ENCODE peak calls at places on chromosomes 11 and 22, in six cellular contexts. One of them, this sample, is unnamed.

GRCh38 chr11:86183694-86184093 is 60.9 kb upstream of the EED start:
- DNase-seq in upper lobe of right lung: no peak
- DNase-seq in iPS DF 19.7: no peak
- DNase-seq in stimulated activated CD4-positive, alpha-beta T cell treated with anti-CD3 and anti-CD28 coated beads, Interleukin-12 subunit alpha, Interleukin-12 subunit beta, amount 100 ng/mL, for 48 hours: peak; percentile 34
- DNase-seq in astrocyte of the hippocampus: peak; percentile 41
- DNase-seq in hippocampal formation: no peak
- DNase-seq in this sample: no peak

GRCh38 chr11:65651589-65652510 is 10.9 kb downstream of the RELA start:
- DNase-seq in upper lobe of right lung: peak; percentile 77
- DNase-seq in iPS DF 19.7: no peak
- DNase-seq in stimulated activated CD4-positive, alpha-beta T cell treated with anti-CD3 and anti-CD28 coated beads, Interleukin-12 subunit alpha, Interleukin-12 subunit beta, amount 100 ng/mL, for 48 hours: no peak
- DNase-seq in astrocyte of the hippocampus: peak; percentile 29
- DNase-seq in hippocampal formation: no peak
- DNase-seq in this sample: no peak

GRCh38 chr22:22700631-22701030 is 56.2 kb downstream of the GGTLC2 start:
- DNase-seq in upper lobe of right lung: no peak
- DNase-seq in iPS DF 19.7: no peak
- DNase-seq in stimulated activated CD4-positive, alpha-beta T cell treated with anti-CD3 and anti-CD28 coated beads, Interleukin-12 subunit alpha, Interleukin-12 subunit beta, amount 100 ng/mL, for 48 hours: no peak
- DNase-seq in astrocyte of the hippocampus: no peak
- DNase-seq in hippocampal formation: no peak
- DNase-seq in this sample: no peak

GRCh38 chr11:72781313-72782080 is 12.3 kb downstream of the STARD10 start:
- DNase-seq in upper lobe of right lung: peak; percentile 80
- DNase-seq in iPS DF 19.7: no peak
- DNase-seq in stimulated activated CD4-positive, alpha-beta T cell treated with anti-CD3 and anti-CD28 coated beads, Interleukin-12 subunit alpha, Interleukin-12 subunit beta, amount 100 ng/mL, for 48 hours: no peak
- DNase-seq in astrocyte of the hippocampus: peak; percentile 60
- DNase-seq in hippocampal formation: peak; percentile 41
- DNase-seq in this sample: no peak

GRCh38 chr22:35630891-35631290 is 13.8 kb upstream of the MB start:
- DNase-seq in upper lobe of right lung: peak; percentile 34
- DNase-seq in iPS DF 19.7: no peak
- DNase-seq in stimulated activated CD4-positive, alpha-beta T cell treated with anti-CD3 and anti-CD28 coated beads, Interleukin-12 subunit alpha, Interleukin-12 subunit beta, amount 100 ng/mL, for 48 hours: no peak
- DNase-seq in astrocyte of the hippocampus: no peak
- DNase-seq in hippocampal formation: no peak
- DNase-seq in this sample: peak; percentile 33

GRCh38 chr22:19848298-19849224 is 6.1 kb downstream of the GNB1L start:
- DNase-seq in upper lobe of right lung: peak; percentile 79
- DNase-seq in iPS DF 19.7: no peak
- DNase-seq in stimulated activated CD4-positive, alpha-beta T cell treated with anti-CD3 and anti-CD28 coated beads, Interleukin-12 subunit alpha, Interleukin-12 subunit beta, amount 100 ng/mL, for 48 hours: no peak
- DNase-seq in astrocyte of the hippocampus: no peak
- DNase-seq in hippocampal formation: no peak
- DNase-seq in this sample: no peak

GRCh38 chr11:17224727-17225126 is 16.9 kb upstream of the PIK3C2A start:
- DNase-seq in upper lobe of right lung: no peak
- DNase-seq in iPS DF 19.7: no peak
- DNase-seq in stimulated activated CD4-positive, alpha-beta T cell treated with anti-CD3 and anti-CD28 coated beads, Interleukin-12 subunit alpha, Interleukin-12 subunit beta, amount 100 ng/mL, for 48 hours: no peak
- DNase-seq in astrocyte of the hippocampus: peak; percentile 2
- DNase-seq in hippocampal formation: no peak
- DNase-seq in this sample: no peak

GRCh38 chr11:117096140-117096972 is 1.9 kb downstream of the SIK3 start:
- DNase-seq in upper lobe of right lung: no peak
- DNase-seq in iPS DF 19.7: no peak
- DNase-seq in stimulated activated CD4-positive, alpha-beta T cell treated with anti-CD3 and anti-CD28 coated beads, Interleukin-12 subunit alpha, Interleukin-12 subunit beta, amount 100 ng/mL, for 48 hours: peak; percentile 27
- DNase-seq in astrocyte of the hippocampus: peak; percentile 34
- DNase-seq in hippocampal formation: peak; percentile 69
- DNase-seq in this sample: no peak

GRCh38 chr22:25141994-25142620 is 57.6 kb upstream of the CRYBB3 start:
- DNase-seq in upper lobe of right lung: no peak
- DNase-seq in iPS DF 19.7: no peak
- DNase-seq in stimulated activated CD4-positive, alpha-beta T cell treated with anti-CD3 and anti-CD28 coated beads, Interleukin-12 subunit alpha, Interleukin-12 subunit beta, amount 100 ng/mL, for 48 hours: no peak
- DNase-seq in astrocyte of the hippocampus: peak; percentile 45
- DNase-seq in hippocampal formation: no peak
- DNase-seq in this sample: no peak

GRCh38 chr11:122673706-122674105 is 18.2 kb downstream of the UBASH3B start:
- DNase-seq in upper lobe of right lung: no peak
- DNase-seq in iPS DF 19.7: no peak
- DNase-seq in stimulated activated CD4-positive, alpha-beta T cell treated with anti-CD3 and anti-CD28 coated beads, Interleukin-12 subunit alpha, Interleukin-12 subunit beta, amount 100 ng/mL, for 48 hours: no peak
- DNase-seq in astrocyte of the hippocampus: no peak
- DNase-seq in hippocampal formation: no peak
- DNase-seq in this sample: no peak

GRCh38 chr11:36015806-36016205 is 71.9 kb downstream of the LDLRAD3 start:
- DNase-seq in upper lobe of right lung: no peak
- DNase-seq in iPS DF 19.7: no peak
- DNase-seq in stimulated activated CD4-positive, alpha-beta T cell treated with anti-CD3 and anti-CD28 coated beads, Interleukin-12 subunit alpha, Interleukin-12 subunit beta, amount 100 ng/mL, for 48 hours: no peak
- DNase-seq in astrocyte of the hippocampus: peak; percentile 37
- DNase-seq in hippocampal formation: peak; percentile 23
- DNase-seq in this sample: no peak

GRCh38 chr11:44072757-44073658 is 6.9 kb downstream of the ACCS start:
- DNase-seq in upper lobe of right lung: no peak
- DNase-seq in iPS DF 19.7: no peak
- DNase-seq in stimulated activated CD4-positive, alpha-beta T cell treated with anti-CD3 and anti-CD28 coated beads, Interleukin-12 subunit alpha, Interleukin-12 subunit beta, amount 100 ng/mL, for 48 hours: no peak
- DNase-seq in astrocyte of the hippocampus: no peak
- DNase-seq in hippocampal formation: no peak
- DNase-seq in this sample: no peak

GRCh38 chr11:45106440-45106839 is 40.0 kb upstream of the PRDM11 start:
- DNase-seq in upper lobe of right lung: no peak
- DNase-seq in iPS DF 19.7: no peak
- DNase-seq in stimulated activated CD4-positive, alpha-beta T cell treated with anti-CD3 and anti-CD28 coated beads, Interleukin-12 subunit alpha, Interleukin-12 subunit beta, amount 100 ng/mL, for 48 hours: no peak
- DNase-seq in astrocyte of the hippocampus: no peak
- DNase-seq in hippocampal formation: no peak
- DNase-seq in this sample: no peak

GRCh38 chr22:42632096-42632495 is 8.3 kb downstream of the ATP5MGL start:
- DNase-seq in upper lobe of right lung: no peak
- DNase-seq in iPS DF 19.7: no peak
- DNase-seq in stimulated activated CD4-positive, alpha-beta T cell treated with anti-CD3 and anti-CD28 coated beads, Interleukin-12 subunit alpha, Interleukin-12 subunit beta, amount 100 ng/mL, for 48 hours: no peak
- DNase-seq in astrocyte of the hippocampus: no peak
- DNase-seq in hippocampal formation: no peak
- DNase-seq in this sample: no peak

GRCh38 chr11:12993626-12994025 is 15.5 kb upstream of the RASSF10 start:
- DNase-seq in upper lobe of right lung: no peak
- DNase-seq in iPS DF 19.7: no peak
- DNase-seq in stimulated activated CD4-positive, alpha-beta T cell treated with anti-CD3 and anti-CD28 coated beads, Interleukin-12 subunit alpha, Interleukin-12 subunit beta, amount 100 ng/mL, for 48 hours: no peak
- DNase-seq in astrocyte of the hippocampus: no peak
- DNase-seq in hippocampal formation: no peak
- DNase-seq in this sample: no peak

GRCh38 chr11:8222820-8223512 is 40.7 kb downstream of the LMO1 start:
- DNase-seq in upper lobe of right lung: peak; percentile 49
- DNase-seq in iPS DF 19.7: no peak
- DNase-seq in stimulated activated CD4-positive, alpha-beta T cell treated with anti-CD3 and anti-CD28 coated beads, Interleukin-12 subunit alpha, Interleukin-12 subunit beta, amount 100 ng/mL, for 48 hours: no peak
- DNase-seq in astrocyte of the hippocampus: peak; percentile 56
- DNase-seq in hippocampal formation: no peak
- DNase-seq in this sample: no peak

GRCh38 chr11:88626216-88626615 is 288.7 kb upstream of the CTSC start:
- DNase-seq in upper lobe of right lung: no peak
- DNase-seq in iPS DF 19.7: no peak
- DNase-seq in stimulated activated CD4-positive, alpha-beta T cell treated with anti-CD3 and anti-CD28 coated beads, Interleukin-12 subunit alpha, Interleukin-12 subunit beta, amount 100 ng/mL, for 48 hours: no peak
- DNase-seq in astrocyte of the hippocampus: no peak
- DNase-seq in hippocampal formation: no peak
- DNase-seq in this sample: no peak

GRCh38 chr11:78840190-78840589 is 265.5 kb upstream of the NARS2 start:
- DNase-seq in upper lobe of right lung: no peak
- DNase-seq in iPS DF 19.7: no peak
- DNase-seq in stimulated activated CD4-positive, alpha-beta T cell treated with anti-CD3 and anti-CD28 coated beads, Interleukin-12 subunit alpha, Interleukin-12 subunit beta, amount 100 ng/mL, for 48 hours: no peak
- DNase-seq in astrocyte of the hippocampus: no peak
- DNase-seq in hippocampal formation: no peak
- DNase-seq in this sample: no peak

GRCh38 chr11:47786373-47786772 is 19.2 kb upstream of the FNBP4 start:
- DNase-seq in upper lobe of right lung: no peak
- DNase-seq in iPS DF 19.7: no peak
- DNase-seq in stimulated activated CD4-positive, alpha-beta T cell treated with anti-CD3 and anti-CD28 coated beads, Interleukin-12 subunit alpha, Interleukin-12 subunit beta, amount 100 ng/mL, for 48 hours: no peak
- DNase-seq in astrocyte of the hippocampus: no peak
- DNase-seq in hippocampal formation: no peak
- DNase-seq in this sample: no peak

GRCh38 chr11:97888641-97889040 is 1132.1 kb upstream of the CNTN5 start:
- DNase-seq in upper lobe of right lung: no peak
- DNase-seq in iPS DF 19.7: no peak
- DNase-seq in stimulated activated CD4-positive, alpha-beta T cell treated with anti-CD3 and anti-CD28 coated beads, Interleukin-12 subunit alpha, Interleukin-12 subunit beta, amount 100 ng/mL, for 48 hours: no peak
- DNase-seq in astrocyte of the hippocampus: no peak
- DNase-seq in hippocampal formation: no peak
- DNase-seq in this sample: no peak

GRCh38 chr22:21026783-21027692 is 5.3 kb downstream of the SLC7A4 start:
- DNase-seq in upper lobe of right lung: peak; percentile 81
- DNase-seq in iPS DF 19.7: no peak
- DNase-seq in stimulated activated CD4-positive, alpha-beta T cell treated with anti-CD3 and anti-CD28 coated beads, Interleukin-12 subunit alpha, Interleukin-12 subunit beta, amount 100 ng/mL, for 48 hours: no peak
- DNase-seq in astrocyte of the hippocampus: peak; percentile 82
- DNase-seq in hippocampal formation: no peak
- DNase-seq in this sample: no peak

GRCh38 chr11:2193099-2193886 is 21.7 kb upstream of the TH start:
- DNase-seq in upper lobe of right lung: no peak
- DNase-seq in iPS DF 19.7: no peak
- DNase-seq in stimulated activated CD4-positive, alpha-beta T cell treated with anti-CD3 and anti-CD28 coated beads, Interleukin-12 subunit alpha, Interleukin-12 subunit beta, amount 100 ng/mL, for 48 hours: no peak
- DNase-seq in astrocyte of the hippocampus: no peak
- DNase-seq in hippocampal formation: no peak
- DNase-seq in this sample: no peak

GRCh38 chr11:130428271-130428670 is at the start of gene ADAMTS8:
- DNase-seq in upper lobe of right lung: peak; percentile 65
- DNase-seq in iPS DF 19.7: no peak
- DNase-seq in stimulated activated CD4-positive, alpha-beta T cell treated with anti-CD3 and anti-CD28 coated beads, Interleukin-12 subunit alpha, Interleukin-12 subunit beta, amount 100 ng/mL, for 48 hours: no peak
- DNase-seq in astrocyte of the hippocampus: peak; percentile 41
- DNase-seq in hippocampal formation: peak; percentile 22
- DNase-seq in this sample: no peak

GRCh38 chr11:127074151-127074761 is 73.7 kb upstream of the KIRREL3 start:
- DNase-seq in upper lobe of right lung: no peak
- DNase-seq in iPS DF 19.7: peak; percentile 25
- DNase-seq in stimulated activated CD4-positive, alpha-beta T cell treated with anti-CD3 and anti-CD28 coated beads, Interleukin-12 subunit alpha, Interleukin-12 subunit beta, amount 100 ng/mL, for 48 hours: no peak
- DNase-seq in astrocyte of the hippocampus: peak; percentile 57
- DNase-seq in hippocampal formation: no peak
- DNase-seq in this sample: no peak

GRCh38 chr11:118281284-118281683 is 17.2 kb upstream of the MPZL2 start:
- DNase-seq in upper lobe of right lung: no peak
- DNase-seq in iPS DF 19.7: no peak
- DNase-seq in stimulated activated CD4-positive, alpha-beta T cell treated with anti-CD3 and anti-CD28 coated beads, Interleukin-12 subunit alpha, Interleukin-12 subunit beta, amount 100 ng/mL, for 48 hours: no peak
- DNase-seq in astrocyte of the hippocampus: no peak
- DNase-seq in hippocampal formation: no peak
- DNase-seq in this sample: no peak

GRCh38 chr22:35425971-35426800 is 26.2 kb downstream of the MCM5 start:
- DNase-seq in upper lobe of right lung: no peak
- DNase-seq in iPS DF 19.7: no peak
- DNase-seq in stimulated activated CD4-positive, alpha-beta T cell treated with anti-CD3 and anti-CD28 coated beads, Interleukin-12 subunit alpha, Interleukin-12 subunit beta, amount 100 ng/mL, for 48 hours: no peak
- DNase-seq in astrocyte of the hippocampus: peak; percentile 79
- DNase-seq in hippocampal formation: no peak
- DNase-seq in this sample: no peak

GRCh38 chr11:127000291-127000968 is at the start of gene KIRREL3:
- DNase-seq in upper lobe of right lung: no peak
- DNase-seq in iPS DF 19.7: no peak
- DNase-seq in stimulated activated CD4-positive, alpha-beta T cell treated with anti-CD3 and anti-CD28 coated beads, Interleukin-12 subunit alpha, Interleukin-12 subunit beta, amount 100 ng/mL, for 48 hours: no peak
- DNase-seq in astrocyte of the hippocampus: peak; percentile 69
- DNase-seq in hippocampal formation: peak; percentile 71
- DNase-seq in this sample: no peak

GRCh38 chr11:76787271-76787670 is 4.1 kb downstream of the TSKU start:
- DNase-seq in upper lobe of right lung: peak; percentile 6
- DNase-seq in iPS DF 19.7: no peak
- DNase-seq in stimulated activated CD4-positive, alpha-beta T cell treated with anti-CD3 and anti-CD28 coated beads, Interleukin-12 subunit alpha, Interleukin-12 subunit beta, amount 100 ng/mL, for 48 hours: no peak
- DNase-seq in astrocyte of the hippocampus: no peak
- DNase-seq in hippocampal formation: no peak
- DNase-seq in this sample: no peak

GRCh38 chr11:123885570-123885969 is at the start of gene TMEM225:
- DNase-seq in upper lobe of right lung: no peak
- DNase-seq in iPS DF 19.7: no peak
- DNase-seq in stimulated activated CD4-positive, alpha-beta T cell treated with anti-CD3 and anti-CD28 coated beads, Interleukin-12 subunit alpha, Interleukin-12 subunit beta, amount 100 ng/mL, for 48 hours: no peak
- DNase-seq in astrocyte of the hippocampus: no peak
- DNase-seq in hippocampal formation: no peak
- DNase-seq in this sample: no peak

GRCh38 chr11:130037058-130037457 is 32.6 kb upstream of the APLP2 start:
- DNase-seq in upper lobe of right lung: no peak
- DNase-seq in iPS DF 19.7: no peak
- DNase-seq in stimulated activated CD4-positive, alpha-beta T cell treated with anti-CD3 and anti-CD28 coated beads, Interleukin-12 subunit alpha, Interleukin-12 subunit beta, amount 100 ng/mL, for 48 hours: no peak
- DNase-seq in astrocyte of the hippocampus: peak; percentile 84
- DNase-seq in hippocampal formation: no peak
- DNase-seq in this sample: no peak

GRCh38 chr22:46047226-46047625 is 70.3 kb upstream of the WNT7B start:
- DNase-seq in upper lobe of right lung: peak; percentile 48
- DNase-seq in iPS DF 19.7: no peak
- DNase-seq in stimulated activated CD4-positive, alpha-beta T cell treated with anti-CD3 and anti-CD28 coated beads, Interleukin-12 subunit alpha, Interleukin-12 subunit beta, amount 100 ng/mL, for 48 hours: no peak
- DNase-seq in astrocyte of the hippocampus: no peak
- DNase-seq in hippocampal formation: no peak
- DNase-seq in this sample: no peak

GRCh38 chr22:22955866-22956535 is 68.4 kb downstream of the IGLL5 start:
- DNase-seq in upper lobe of right lung: peak; percentile 64
- DNase-seq in iPS DF 19.7: no peak
- DNase-seq in stimulated activated CD4-positive, alpha-beta T cell treated with anti-CD3 and anti-CD28 coated beads, Interleukin-12 subunit alpha, Interleukin-12 subunit beta, amount 100 ng/mL, for 48 hours: peak; percentile 33
- DNase-seq in astrocyte of the hippocampus: peak; percentile 79
- DNase-seq in hippocampal formation: peak; percentile 67
- DNase-seq in this sample: peak; percentile 73

GRCh38 chr11:9250139-9250582 is 15.0 kb downstream of the DENND5A start:
- DNase-seq in upper lobe of right lung: no peak
- DNase-seq in iPS DF 19.7: no peak
- DNase-seq in stimulated activated CD4-positive, alpha-beta T cell treated with anti-CD3 and anti-CD28 coated beads, Interleukin-12 subunit alpha, Interleukin-12 subunit beta, amount 100 ng/mL, for 48 hours: no peak
- DNase-seq in astrocyte of the hippocampus: peak; percentile 60
- DNase-seq in hippocampal formation: no peak
- DNase-seq in this sample: no peak

GRCh38 chr11:6022954-6023353 is 7.6 kb downstream of the OR56A1 start:
- DNase-seq in upper lobe of right lung: no peak
- DNase-seq in iPS DF 19.7: peak; percentile 20
- DNase-seq in stimulated activated CD4-positive, alpha-beta T cell treated with anti-CD3 and anti-CD28 coated beads, Interleukin-12 subunit alpha, Interleukin-12 subunit beta, amount 100 ng/mL, for 48 hours: no peak
- DNase-seq in astrocyte of the hippocampus: peak; percentile 48
- DNase-seq in hippocampal formation: no peak
- DNase-seq in this sample: no peak

GRCh38 chr11:12516387-12517110 is 139.2 kb downstream of the PARVA start:
- DNase-seq in upper lobe of right lung: no peak
- DNase-seq in iPS DF 19.7: no peak
- DNase-seq in stimulated activated CD4-positive, alpha-beta T cell treated with anti-CD3 and anti-CD28 coated beads, Interleukin-12 subunit alpha, Interleukin-12 subunit beta, amount 100 ng/mL, for 48 hours: no peak
- DNase-seq in astrocyte of the hippocampus: no peak
- DNase-seq in hippocampal formation: no peak
- DNase-seq in this sample: no peak

GRCh38 chr22:24265734-24266133 is 4.9 kb upstream of the SPECC1L start:
- DNase-seq in upper lobe of right lung: no peak
- DNase-seq in iPS DF 19.7: no peak
- DNase-seq in stimulated activated CD4-positive, alpha-beta T cell treated with anti-CD3 and anti-CD28 coated beads, Interleukin-12 subunit alpha, Interleukin-12 subunit beta, amount 100 ng/mL, for 48 hours: no peak
- DNase-seq in astrocyte of the hippocampus: no peak
- DNase-seq in hippocampal formation: no peak
- DNase-seq in this sample: no peak